ENCODE peak calls at places on chromosomes 5 and 9, in five cellular contexts. S, T, E, I and K are unnamed samples.

GRCh38 chr5:92599217-92599810 is 981.7 kb downstream of the NR2F1-AS1 start:
- DNase-seq in S (no peak), T (no peak), E (no peak), I (no peak), K (no peak)

GRCh38 chr5:40429258-40430111 is 250.2 kb upstream of the PTGER4 start:
- DNase-seq in S (no peak), T (no peak), E (no peak), I (no peak), K (no peak)

GRCh38 chr9:17219261-17219660 is 84.4 kb downstream of the CNTLN start:
- DNase-seq in S (no peak), T (no peak), E (no peak), I (no peak), K (no peak)

GRCh38 chr5:92092239-92092638 is 709.1 kb upstream of the ARRDC3 start:
- DNase-seq in S (no peak), T (no peak), E (no peak), I (no peak), K (no peak)

GRCh38 chr5:135504376-135504775 is 31.4 kb downstream of the NEUROG1 start:
- DNase-seq in S (no peak), T (no peak), E (no peak), I (no peak), K (no peak)

GRCh38 chr5:90940227-90940995 is 381.8 kb downstream of the ADGRV1 start:
- DNase-seq in S (no peak), T (peak), E (peak), I (peak), K (peak)

GRCh38 chr5:178739452-178740180 is 9.2 kb upstream of the ZNF354A start:
- DNase-seq in S (no peak), T (no peak), E (no peak), I (no peak), K (no peak)

GRCh38 chr5:62576570-62577172 is 1.9 kb upstream of the LRRC70 start:
- DNase-seq in S (no peak), T (no peak), E (no peak), I (no peak), K (no peak)

GRCh38 chr9:68530618-68531017 is 10.1 kb downstream of the TMEM252 start:
- DNase-seq in S (peak), T (no peak), E (no peak), I (no peak), K (no peak)

GRCh38 chr5:91436241-91436640 is 53.1 kb upstream of the ARRDC3 start:
- DNase-seq in S (no peak), T (no peak), E (no peak), I (no peak), K (no peak)

GRCh38 chr5:152676177-152676576 is 271.1 kb upstream of the NMUR2 start:
- DNase-seq in S (no peak), T (no peak), E (no peak), I (no peak), K (no peak)

GRCh38 chr5:58999804-59000595 is 417.1 kb downstream of the RAB3C start:
- DNase-seq in S (no peak), T (peak), E (no peak), I (no peak), K (peak)

GRCh38 chr9:120351106-120351505 is 228.9 kb downstream of the CDK5RAP2 start:
- DNase-seq in S (no peak), T (no peak), E (no peak), I (no peak), K (no peak)

DNA sequence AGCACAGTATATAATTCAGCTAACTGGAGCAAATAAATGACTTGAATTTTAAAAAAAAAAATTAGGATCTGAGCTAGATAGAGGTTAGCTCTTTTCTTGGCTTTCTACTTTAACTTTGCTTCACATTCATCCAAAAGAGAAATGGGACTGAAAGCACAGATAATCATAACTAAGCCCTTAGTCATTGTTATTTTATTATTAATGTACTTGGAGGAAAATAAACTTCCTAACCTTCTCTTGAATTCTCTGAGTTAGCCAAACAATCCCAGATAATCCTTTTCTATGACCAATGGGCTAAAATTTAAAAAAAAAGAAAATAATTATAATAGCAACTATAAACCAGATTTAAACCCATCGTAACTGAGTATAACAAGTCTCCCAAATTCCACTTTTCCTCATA is 57.6 kb upstream of the RASA1 start:
- DNase-seq in S (no peak), T (no peak), E (no peak), I (no peak), K (no peak)
- TF ChIP-seq SUZ12 in S (no peak), T (no peak), E (no peak), I (no peak), K (no peak)

DNA sequence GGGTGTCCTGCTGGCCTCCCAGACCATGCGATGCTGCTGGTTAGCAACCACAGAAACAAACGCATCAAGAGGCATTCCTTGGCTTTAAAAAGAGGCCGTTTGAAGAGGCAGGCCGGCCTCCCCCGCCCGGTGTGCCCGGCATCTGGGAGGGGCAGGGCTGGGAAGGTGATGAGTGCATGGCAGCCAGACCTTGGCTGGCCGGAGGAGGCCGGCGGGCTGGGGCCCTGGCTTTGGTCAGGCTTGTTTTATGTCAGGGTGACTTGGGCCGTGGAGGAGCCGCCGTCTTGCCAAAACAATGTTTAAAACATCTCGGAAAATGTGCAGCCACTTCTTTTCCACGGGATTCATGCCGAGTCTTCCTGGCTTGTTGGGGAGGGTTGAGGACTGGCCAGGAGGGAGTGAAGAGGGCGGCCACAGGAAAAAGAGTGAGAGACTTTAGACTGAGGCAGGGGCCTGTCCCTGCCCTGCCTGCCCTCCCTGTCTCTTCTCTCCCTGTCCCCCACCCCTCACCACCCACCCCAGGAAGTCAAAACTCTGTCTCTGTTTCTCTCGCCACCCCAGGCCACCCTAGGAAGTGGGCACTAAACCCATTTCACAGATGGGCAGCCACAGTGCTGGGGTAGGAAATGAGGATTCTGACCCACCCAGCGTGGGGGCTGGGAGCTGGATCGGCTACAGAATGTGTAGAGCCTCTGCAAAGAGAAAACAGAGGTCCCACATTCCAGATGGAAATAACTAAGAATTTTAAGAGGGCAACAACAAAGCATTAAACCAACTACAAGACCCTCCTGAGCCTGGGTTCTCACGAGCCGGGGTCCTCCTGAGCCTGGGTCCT is 143.0 kb downstream of the RXRA start:
- DNase-seq in S (no peak), T (no peak), E (no peak), I (no peak), K (no peak)
- TF ChIP-seq SUZ12 in S (no peak), T (no peak), E (no peak), I (no peak), K (no peak)

GRCh38 chr9:114349713-114350480 is 20.2 kb downstream of the ORM2 start:
- DNase-seq in S (no peak), T (no peak), E (no peak), I (no peak), K (no peak)

GRCh38 chr9:114347675-114348074 is 18.0 kb downstream of the ORM2 start:
- DNase-seq in S (no peak), T (no peak), E (no peak), I (no peak), K (no peak)

GRCh38 chr9:114348906-114349482 is 19.3 kb downstream of the ORM2 start:
- DNase-seq in S (peak), T (peak), E (peak), I (peak), K (peak)

GRCh38 chr9:114346146-114346545 is 16.5 kb downstream of the ORM2 start:
- DNase-seq in S (no peak), T (no peak), E (no peak), I (no peak), K (no peak)

GRCh38 chr9:114348261-114348905 is 18.7 kb downstream of the ORM2 start:
- DNase-seq in S (no peak), T (no peak), E (no peak), I (no peak), K (no peak)
- TF ChIP-seq SUZ12 in S (no peak), T (no peak), E (no peak), I (no peak), K (no peak)

DNA sequence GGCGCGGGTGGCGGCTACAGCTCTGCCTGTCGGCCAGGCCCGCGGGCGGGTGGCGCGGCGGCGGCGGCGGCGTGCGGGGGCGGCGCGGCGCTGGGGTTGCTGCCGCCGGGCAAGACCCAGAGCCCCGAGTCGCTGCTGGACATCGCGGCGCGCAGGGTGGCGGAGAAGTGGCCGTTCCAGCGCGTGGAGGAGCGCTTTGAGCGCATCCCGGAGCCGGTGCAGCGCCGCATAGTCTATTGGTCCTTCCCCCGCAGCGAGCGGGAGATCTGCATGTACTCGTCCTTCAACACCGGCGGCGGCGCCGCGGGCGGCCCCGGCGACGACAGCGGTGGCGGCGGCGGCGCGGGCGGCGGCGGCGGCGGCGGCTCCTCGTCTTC is 299 bp downstream of the ZSWIM6 start:
- DNase-seq in S (no peak), T (no peak), E (no peak), I (no peak), K (no peak)
- TF ChIP-seq SUZ12 in S (no peak), T (no peak), E (no peak), I (no peak), K (no peak)

DNA sequence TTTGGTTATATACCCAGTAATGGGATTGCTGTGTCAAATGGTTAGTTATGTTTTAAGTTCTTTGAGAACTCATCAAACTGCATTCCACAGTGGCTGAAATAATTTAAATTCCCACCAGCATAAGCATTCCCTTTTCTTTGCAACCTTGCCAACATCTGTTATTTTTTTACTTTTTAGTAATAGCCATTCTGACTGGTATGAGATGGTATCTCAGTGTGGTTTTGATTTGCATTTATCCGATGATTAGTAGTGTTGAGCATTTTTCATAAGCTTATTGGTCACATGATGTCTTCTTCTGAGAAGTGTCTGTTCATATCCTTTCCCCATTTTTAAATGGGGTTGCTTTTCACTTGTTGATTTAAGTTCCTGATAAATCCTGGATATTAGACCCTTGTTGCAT is 435.7 kb upstream of the RIOK2 start:
- DNase-seq in S (no peak), T (no peak), E (no peak), I (no peak), K (no peak)
- TF ChIP-seq SUZ12 in S (no peak), T (no peak), E (no peak), I (no peak), K (no peak)

GRCh38 chr5:67896312-67896985 is 319.1 kb upstream of the PIK3R1 start:
- DNase-seq in S (no peak), T (no peak), E (no peak), I (no peak), K (no peak)
- TF ChIP-seq SUZ12 in S (no peak), T (no peak), E (no peak), I (no peak), K (no peak)

DNA sequence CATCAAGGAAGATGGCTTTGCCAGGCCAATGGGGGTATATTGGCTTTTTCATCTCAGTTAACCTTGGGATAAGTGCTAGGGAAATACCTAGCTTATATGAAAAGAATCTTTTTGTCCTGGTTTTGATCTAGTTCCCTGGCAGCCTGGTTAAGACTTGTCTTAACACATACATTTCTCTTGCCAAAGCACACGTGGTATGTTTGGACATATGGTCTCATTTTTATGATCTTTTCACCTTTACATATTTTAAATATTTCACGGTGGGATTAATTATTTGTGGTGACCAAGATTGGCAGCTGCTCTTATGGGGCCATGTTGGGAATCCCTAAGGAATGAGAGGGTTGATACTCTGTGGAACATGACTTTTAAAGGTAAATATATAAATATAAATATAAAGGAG is 312.5 kb downstream of the NPR3 start:
- DNase-seq in S (no peak), T (no peak), E (no peak), I (no peak), K (no peak)
- TF ChIP-seq SUZ12 in S (no peak), T (no peak), E (no peak), I (no peak), K (no peak)

DNA sequence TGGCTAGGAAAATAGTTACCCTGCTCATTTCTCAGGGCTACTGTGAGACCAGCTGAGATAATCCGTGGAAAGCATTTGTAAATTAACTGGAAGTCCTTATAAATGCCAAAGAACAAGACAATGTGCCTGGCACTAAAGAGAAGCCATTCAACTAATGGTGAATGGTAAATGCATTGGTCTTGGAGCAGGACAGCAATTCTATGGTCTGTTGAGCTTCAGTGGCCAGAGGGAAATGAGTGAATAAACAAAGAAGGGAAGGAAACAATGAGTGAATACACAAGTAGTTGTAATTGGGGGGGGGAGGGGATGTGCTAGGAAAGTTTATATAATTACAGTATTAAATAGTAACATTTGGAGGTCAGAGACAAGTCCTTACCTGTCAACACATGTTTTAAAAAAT is 353.6 kb downstream of the SEMA5A start:
- DNase-seq in S (no peak), T (no peak), E (no peak), I (no peak), K (no peak)
- TF ChIP-seq SUZ12 in S (no peak), T (no peak), E (no peak), I (no peak), K (no peak)

DNA sequence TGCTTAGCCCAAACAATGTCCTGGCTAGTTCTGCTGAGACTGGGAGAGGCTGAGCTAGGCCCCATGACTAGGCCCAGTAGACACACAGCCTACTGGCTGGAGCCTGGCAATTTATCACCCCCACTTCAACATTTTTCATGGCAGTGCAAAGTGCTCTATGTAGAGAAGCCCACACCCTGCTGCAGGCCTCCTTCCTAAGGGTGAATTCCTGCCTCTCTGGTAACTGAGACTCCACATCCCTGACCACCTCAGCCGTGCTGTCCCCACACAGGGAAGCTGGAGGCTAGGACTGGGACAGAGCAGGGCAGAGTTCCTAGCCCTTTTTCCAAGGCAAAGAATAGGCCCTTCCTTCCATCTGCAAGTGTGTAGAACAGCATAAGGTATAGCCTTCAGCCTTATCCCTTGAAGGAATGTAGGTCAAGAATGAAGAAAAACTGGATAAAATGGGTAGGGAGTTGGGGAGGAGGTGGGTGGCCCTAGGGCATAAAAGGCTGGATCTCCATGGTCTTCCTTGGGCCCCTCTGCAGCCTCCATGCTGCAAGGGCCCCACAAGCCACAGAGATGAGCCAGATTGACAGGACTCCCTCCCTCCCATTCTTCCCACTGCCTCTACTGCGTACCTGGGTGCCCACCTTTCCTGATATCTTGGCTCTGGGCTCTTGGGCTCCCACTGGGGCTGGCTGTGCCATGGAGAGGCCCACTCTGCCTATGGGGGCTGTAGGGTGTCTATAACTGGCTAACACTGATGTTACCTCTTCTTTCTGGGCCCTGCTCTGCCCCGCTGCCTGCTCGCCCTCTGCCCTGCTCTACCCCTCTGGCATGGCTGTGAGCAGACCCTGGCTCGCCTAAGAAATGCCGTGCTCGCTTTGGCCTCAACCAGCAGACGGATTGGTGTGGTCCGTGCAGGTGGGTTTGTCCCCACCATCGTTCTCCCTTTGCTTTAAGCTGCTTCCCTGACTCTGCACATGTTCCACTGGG is 29.8 kb downstream of the TCF7 start:
- DNase-seq in S (no peak), T (peak), E (no peak), I (no peak), K (no peak)
- TF ChIP-seq SUZ12 in S (no peak), T (no peak), E (no peak), I (no peak), K (no peak)

DNA sequence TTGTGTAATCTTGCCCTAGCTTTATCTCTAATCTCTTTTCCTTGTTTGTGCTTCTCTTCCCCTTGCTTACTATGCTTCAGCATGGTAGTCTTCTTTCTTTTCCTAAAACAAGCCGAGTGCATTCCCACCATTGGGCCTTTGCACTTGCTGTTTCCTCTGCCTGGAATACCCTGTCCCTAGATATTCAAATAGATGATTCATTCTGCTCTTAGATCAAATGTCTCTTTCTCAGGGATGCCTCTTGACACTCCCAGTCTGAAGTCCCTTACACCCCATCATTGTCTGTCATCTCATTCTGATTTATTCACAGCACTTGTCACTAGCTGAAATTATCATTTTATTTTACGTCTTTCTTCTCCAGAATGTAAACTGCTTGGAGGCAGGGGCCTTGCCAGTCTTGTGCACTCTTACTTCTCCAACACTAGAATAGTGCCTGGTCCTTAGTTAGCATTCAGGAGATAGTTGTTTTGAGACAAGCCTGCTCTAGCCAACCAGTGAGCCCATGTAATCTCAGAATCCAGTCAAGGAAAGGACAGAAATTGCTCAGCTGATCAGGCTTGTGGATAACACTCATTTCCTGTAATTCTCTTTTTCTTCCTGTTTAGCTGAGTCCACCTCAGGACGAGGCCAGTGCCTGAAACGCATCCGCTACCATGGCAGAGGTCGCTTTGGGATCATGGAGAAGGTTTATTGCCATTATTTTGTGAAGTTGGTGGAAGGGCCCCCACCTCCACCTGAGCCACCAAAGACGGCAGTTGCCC is 25.4 kb downstream of the MRPL22 start:
- DNase-seq in S (no peak), T (no peak), E (no peak), I (no peak), K (no peak)
- TF ChIP-seq SUZ12 in S (no peak), T (no peak), E (no peak), I (no peak), K (no peak)